ENCODE peak calls at places on chromosomes 4 and X, in four cellular contexts. One of them, this sample, is unnamed.

GRCh38 chrX:2664497-2664896 is 26.6 kb upstream of the CD99 start:
- DNase-seq in stomach: no peak
- DNase-seq in A549: no peak
- DNase-seq in tibial nerve: peak; percentile 18
- DNase-seq in this sample: no peak

GRCh38 chr4:184409911-184410692 is 64.2 kb downstream of the IRF2 start:
- DNase-seq in stomach: no peak
- DNase-seq in A549: no peak
- DNase-seq in tibial nerve: no peak
- DNase-seq in this sample: peak; percentile 42

GRCh38 chrX:9897761-9898161 is 69.4 kb upstream of the CLDN34 start:
- DNase-seq in stomach: peak; percentile 5
- DNase-seq in A549: no peak
- DNase-seq in tibial nerve: no peak
- DNase-seq in this sample: no peak

GRCh38 chr4:168643083-168643795 is 146.4 kb downstream of the PALLD start:
- DNase-seq in stomach: no peak
- DNase-seq in A549: no peak
- DNase-seq in tibial nerve: no peak
- DNase-seq in this sample: no peak

GRCh38 chr4:40205259-40206198 is 8.7 kb downstream of the RHOH start:
- DNase-seq in stomach: no peak
- DNase-seq in A549: no peak
- DNase-seq in tibial nerve: no peak
- DNase-seq in this sample: peak; percentile 38

GRCh38 chr4:129455462-129455861 is 359.5 kb downstream of the C4orf33 start:
- DNase-seq in stomach: no peak
- DNase-seq in A549: no peak
- DNase-seq in tibial nerve: no peak
- DNase-seq in this sample: no peak

GRCh38 chr4:857461-857860 is 31.5 kb upstream of the CPLX1 start:
- DNase-seq in stomach: no peak
- DNase-seq in A549: no peak
- DNase-seq in tibial nerve: no peak
- DNase-seq in this sample: no peak

GRCh38 chr4:142846105-142846728 is at the start of gene INPP4B:
- DNase-seq in stomach: peak; percentile 34
- DNase-seq in A549: no peak
- DNase-seq in tibial nerve: peak; percentile 19
- DNase-seq in this sample: peak; percentile 41

GRCh38 chr4:60683357-60683756 is 516.8 kb upstream of the ADGRL3 start:
- DNase-seq in stomach: no peak
- DNase-seq in A549: no peak
- DNase-seq in tibial nerve: no peak
- DNase-seq in this sample: no peak

GRCh38 chr4:31929676-31930075 is 1209.5 kb downstream of the PCDH7 start:
- DNase-seq in stomach: no peak
- DNase-seq in A549: no peak
- DNase-seq in tibial nerve: no peak
- DNase-seq in this sample: no peak

GRCh38 chr4:83535520-83535944 is 376 bp upstream of the GPAT3 start:
- DNase-seq in stomach: peak; percentile 56
- DNase-seq in A549: peak; percentile 42
- DNase-seq in tibial nerve: no peak
- DNase-seq in this sample: peak; percentile 71

GRCh38 chr4:89136525-89136924 is 25.2 kb downstream of the TIGD2 start:
- DNase-seq in stomach: no peak
- DNase-seq in A549: no peak
- DNase-seq in tibial nerve: no peak
- DNase-seq in this sample: no peak

GRCh38 chrX:88886908-88887307 is 139.9 kb downstream of the CPXCR1 start:
- DNase-seq in stomach: peak; percentile 30
- DNase-seq in A549: no peak
- DNase-seq in tibial nerve: no peak
- DNase-seq in this sample: no peak

GRCh38 chr4:54227261-54228063 is 1.6 kb upstream of the PDGFRA start:
- DNase-seq in stomach: no peak
- DNase-seq in A549: no peak
- DNase-seq in tibial nerve: no peak
- DNase-seq in this sample: no peak

GRCh38 chr4:54658321-54659093 is 750 bp downstream of the KIT start:
- DNase-seq in stomach: peak; percentile 59
- DNase-seq in A549: no peak
- DNase-seq in tibial nerve: no peak
- DNase-seq in this sample: peak; percentile 46

GRCh38 chr4:186700746-186701145 is 22.9 kb downstream of the FAT1 start:
- DNase-seq in stomach: no peak
- DNase-seq in A549: no peak
- DNase-seq in tibial nerve: peak; percentile 71
- DNase-seq in this sample: no peak

GRCh38 chr4:2390780-2391490 is 27.5 kb downstream of the ZFYVE28 start:
- DNase-seq in stomach: no peak
- DNase-seq in A549: no peak
- DNase-seq in tibial nerve: no peak
- DNase-seq in this sample: no peak

GRCh38 chrX:30161043-30161442 is 54.3 kb upstream of the MAGEB2 start:
- DNase-seq in stomach: no peak
- DNase-seq in A549: no peak
- DNase-seq in tibial nerve: no peak
- DNase-seq in this sample: no peak

GRCh38 chr4:159103406-159104131 is 690 bp downstream of the RAPGEF2 start:
- DNase-seq in stomach: peak; percentile 47
- DNase-seq in A549: peak; percentile 21
- DNase-seq in tibial nerve: peak; percentile 17
- DNase-seq in this sample: peak; percentile 58

GRCh38 chr4:128570380-128570779 is 239.1 kb upstream of the JADE1 start:
- DNase-seq in stomach: no peak
- DNase-seq in A549: no peak
- DNase-seq in tibial nerve: peak; percentile 19
- DNase-seq in this sample: peak; percentile 20

GRCh38 chrX:46551494-46552128 is 6.4 kb upstream of the ZNF674 start:
- DNase-seq in stomach: no peak
- DNase-seq in A549: no peak
- DNase-seq in tibial nerve: no peak
- DNase-seq in this sample: no peak

GRCh38 chrX:41441934-41442823 is 5.0 kb upstream of the NYX start:
- DNase-seq in stomach: peak; percentile 88
- DNase-seq in A549: peak; percentile 76
- DNase-seq in tibial nerve: peak; percentile 72
- DNase-seq in this sample: peak; percentile 89

GRCh38 chrX:122269243-122269781 is 914.8 kb upstream of the GRIA3 start:
- DNase-seq in stomach: no peak
- DNase-seq in A549: no peak
- DNase-seq in tibial nerve: no peak
- DNase-seq in this sample: no peak

GRCh38 chrX:65607070-65607742 is 60.2 kb upstream of the MSN start:
- DNase-seq in stomach: no peak
- DNase-seq in A549: no peak
- DNase-seq in tibial nerve: no peak
- DNase-seq in this sample: no peak

GRCh38 chrX:44946771-44947170 is 73.8 kb downstream of the KDM6A start:
- DNase-seq in stomach: no peak
- DNase-seq in A549: no peak
- DNase-seq in tibial nerve: no peak
- DNase-seq in this sample: no peak

GRCh38 chrX:31279359-31279758 is 207.5 kb upstream of the FTHL17 start:
- DNase-seq in stomach: no peak
- DNase-seq in A549: no peak
- DNase-seq in tibial nerve: no peak
- DNase-seq in this sample: no peak

GRCh38 chr4:173074501-173074946 is 94.1 kb upstream of the GALNT7 start:
- DNase-seq in stomach: peak; percentile 37
- DNase-seq in A549: peak; percentile 18
- DNase-seq in tibial nerve: no peak
- DNase-seq in this sample: no peak

GRCh38 chr4:69860007-69860406 is at the start of gene SULT1E1:
- DNase-seq in stomach: no peak
- DNase-seq in A549: no peak
- DNase-seq in tibial nerve: no peak
- DNase-seq in this sample: no peak

DNA sequence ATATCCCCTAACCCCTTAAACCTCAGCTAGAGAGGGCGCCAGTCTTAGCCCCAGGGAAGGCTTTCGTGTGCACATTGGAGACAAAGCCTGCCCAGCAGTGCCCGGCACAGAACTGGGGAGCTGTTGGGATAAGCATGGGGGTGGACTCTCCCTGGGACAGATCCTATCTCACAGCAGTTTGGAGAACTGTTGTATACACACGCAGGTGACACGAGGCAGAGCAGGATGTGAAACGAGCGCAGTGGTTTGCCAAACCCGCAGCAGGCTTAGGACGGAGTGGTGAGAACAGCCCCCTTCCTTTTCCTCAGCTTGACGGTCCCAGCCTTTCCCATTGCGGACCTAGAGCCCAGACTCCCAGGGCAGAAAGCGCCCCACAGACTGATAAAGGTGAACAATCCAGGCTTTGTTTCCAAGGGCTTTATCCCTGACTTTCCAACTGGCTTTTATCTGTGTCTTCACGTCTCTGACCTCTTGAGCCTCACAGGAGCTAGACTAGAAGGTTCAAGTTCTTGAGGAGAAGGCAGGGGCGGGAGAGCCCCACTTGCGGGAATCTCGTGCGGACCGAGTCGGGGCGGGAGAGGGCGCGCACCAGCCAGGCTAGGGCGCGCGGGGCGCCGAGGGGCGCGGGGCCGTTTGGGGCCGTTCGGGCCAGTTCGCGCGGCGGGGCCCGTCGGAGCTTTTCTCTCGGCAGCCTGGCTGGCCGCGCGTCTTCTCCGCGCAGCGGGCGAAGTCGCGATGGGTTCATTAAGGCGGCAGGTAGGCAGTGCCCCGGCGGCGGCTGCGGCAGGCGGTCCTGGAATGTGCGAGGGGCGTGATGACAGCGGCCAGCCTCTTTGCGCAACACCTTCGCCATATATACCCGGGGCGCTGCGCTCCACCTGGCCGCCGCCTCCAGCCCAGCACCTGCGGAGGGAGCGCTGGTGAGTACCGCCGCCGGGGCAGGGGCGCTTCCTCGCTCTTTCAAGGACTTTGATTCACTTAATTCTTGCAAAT is at the start of gene SLC34A2:
- DNase-seq in stomach: peak; percentile 33
- DNase-seq in A549: no peak
- DNase-seq in tibial nerve: no peak
- DNase-seq in this sample: peak; percentile 15
- TF ChIP-seq EP300 in stomach: no peak
- TF ChIP-seq EP300 in A549: no peak
- TF ChIP-seq EP300 in tibial nerve: no peak
- TF ChIP-seq EP300 in this sample: no peak

DNA sequence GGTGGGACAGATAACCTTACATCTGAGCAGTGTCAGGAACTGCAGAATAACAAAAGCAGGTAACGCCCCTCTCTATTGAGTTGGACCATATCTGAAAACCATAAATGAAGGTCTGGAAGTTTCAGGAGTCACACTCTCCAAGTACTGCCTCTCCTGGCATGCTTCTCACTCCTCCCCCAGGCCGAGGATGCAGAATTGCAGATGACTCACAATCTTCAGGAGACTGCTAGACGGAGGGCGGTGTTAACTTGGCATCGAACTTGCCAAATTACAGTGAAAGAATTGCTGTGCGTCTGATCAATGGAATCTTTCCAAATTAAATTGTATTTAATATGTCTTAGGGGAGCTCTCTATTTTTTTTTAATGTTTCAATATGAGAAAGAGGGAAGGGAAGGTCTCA is 67.1 kb upstream of the TRIM2 start:
- DNase-seq in stomach: no peak
- DNase-seq in A549: peak; percentile 44
- DNase-seq in tibial nerve: no peak
- DNase-seq in this sample: no peak
- TF ChIP-seq EP300 in stomach: no peak
- TF ChIP-seq EP300 in A549: no peak
- TF ChIP-seq EP300 in tibial nerve: no peak
- TF ChIP-seq EP300 in this sample: no peak

GRCh38 chr4:65508169-65508568 is 162.1 kb downstream of the EPHA5 start:
- DNase-seq in stomach: no peak
- DNase-seq in A549: no peak
- DNase-seq in tibial nerve: no peak
- DNase-seq in this sample: no peak
- TF ChIP-seq EP300 in stomach: no peak
- TF ChIP-seq EP300 in A549: no peak
- TF ChIP-seq EP300 in tibial nerve: no peak
- TF ChIP-seq EP300 in this sample: no peak

GRCh38 chr4:87420431-87420830 is 1.9 kb upstream of the NUDT9 start:
- DNase-seq in stomach: no peak
- DNase-seq in A549: no peak
- DNase-seq in tibial nerve: no peak
- DNase-seq in this sample: no peak

GRCh38 chr4:87425711-87426110 is 3.3 kb downstream of the NUDT9 start:
- DNase-seq in stomach: no peak
- DNase-seq in A549: no peak
- DNase-seq in tibial nerve: no peak
- DNase-seq in this sample: no peak

GRCh38 chr4:87423313-87424031 is 1.1 kb downstream of the NUDT9 start:
- DNase-seq in stomach: no peak
- DNase-seq in A549: no peak
- DNase-seq in tibial nerve: no peak
- DNase-seq in this sample: no peak

GRCh38 chr4:87419578-87420249 is 2.7 kb upstream of the NUDT9 start:
- DNase-seq in stomach: no peak
- DNase-seq in A549: no peak
- DNase-seq in tibial nerve: no peak
- DNase-seq in this sample: no peak

GRCh38 chr4:87422104-87423052 is at the start of gene NUDT9:
- DNase-seq in stomach: peak; percentile 95
- DNase-seq in A549: peak; percentile 81
- DNase-seq in tibial nerve: peak; percentile 93
- DNase-seq in this sample: peak; percentile 96
- TF ChIP-seq EP300 in stomach: no peak
- TF ChIP-seq EP300 in A549: no peak
- TF ChIP-seq EP300 in tibial nerve: peak; percentile 97
- TF ChIP-seq EP300 in this sample: no peak

GRCh38 chr4:43886196-43886595 is 562.4 kb downstream of the KCTD8 start:
- DNase-seq in stomach: no peak
- DNase-seq in A549: no peak
- DNase-seq in tibial nerve: no peak
- DNase-seq in this sample: no peak

DNA sequence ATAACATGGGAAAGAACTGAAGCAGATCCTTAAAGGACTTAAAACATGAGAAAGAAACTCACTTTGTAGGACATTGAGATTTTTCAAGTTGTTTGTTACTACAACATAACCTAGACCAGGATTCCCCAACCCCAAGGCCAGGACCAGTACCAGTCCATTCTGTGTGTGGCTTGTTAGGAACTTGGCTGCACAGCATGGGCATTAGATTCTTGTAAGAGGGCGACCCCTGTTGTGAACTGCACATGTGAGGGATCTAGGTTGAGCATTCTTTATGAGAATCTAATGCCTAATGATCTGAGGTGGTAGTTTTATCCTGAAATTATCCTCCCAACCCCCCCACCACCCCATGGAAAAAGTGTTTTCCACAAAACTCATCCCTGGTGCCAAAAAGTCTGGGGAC is 566.1 kb downstream of the KCTD8 start:
- DNase-seq in stomach: no peak
- DNase-seq in A549: no peak
- DNase-seq in tibial nerve: no peak
- DNase-seq in this sample: no peak
- TF ChIP-seq EP300 in stomach: no peak
- TF ChIP-seq EP300 in A549: no peak
- TF ChIP-seq EP300 in tibial nerve: no peak
- TF ChIP-seq EP300 in this sample: no peak

This sample was measured in transverse colon.